ENCODE peak calls at places on chromosomes 1 and 21, in nine cellular contexts. E is AG04449, X is lung, Q is GM10248, D is fibroblast of lung, R is brain microvascular endothelial cell, K is progenitor cell of endocrine pancreas, I is neural progenitor cell, M is BE2C. P is an unnamed sample.

GRCh38 chr1:116521186-116521585 is 49.6 kb downstream of the CD58 start:
- DNase-seq in E (no peak), X (no peak), Q (no peak), D (peak; percentile 69), R (peak; percentile 22), K (no peak), I (no peak), M (no peak), P (no peak)

GRCh38 chr1:152906023-152906565 is 2.3 kb upstream of the IVL start:
- DNase-seq in E (peak; percentile 70), X (no peak), Q (no peak), D (peak; percentile 74), R (no peak), K (no peak), I (no peak), M (no peak), P (peak; percentile 71)

GRCh38 chr1:228487336-228488106 is at the start of gene RNF187:
- DNase-seq in E (no peak), X (peak; percentile 93), Q (peak; percentile 92), D (no peak), R (no peak), K (peak; percentile 81), I (peak; percentile 67), M (no peak), P (peak; percentile 96)

GRCh38 chr1:22266162-22266561 is 123.3 kb upstream of the WNT4 start:
- DNase-seq in E (no peak), X (no peak), Q (no peak), D (no peak), R (no peak), K (no peak), I (no peak), M (no peak), P (no peak)

GRCh38 chr1:179025125-179025974 is at the start of gene FAM20B:
- DNase-seq in E (peak; percentile 26), X (peak; percentile 95), Q (peak; percentile 97), D (peak; percentile 93), R (peak; percentile 87), K (peak; percentile 92), I (peak; percentile 96), M (peak; percentile 98), P (peak; percentile 97)

GRCh38 chr1:206111528-206111927 is 5.7 kb downstream of the AVPR1B start:
- DNase-seq in E (no peak), X (no peak), Q (no peak), D (no peak), R (no peak), K (no peak), I (no peak), M (no peak), P (no peak)

GRCh38 chr1:172582889-172583288 is 49.9 kb downstream of the SUCO start:
- DNase-seq in E (no peak), X (no peak), Q (no peak), D (no peak), R (no peak), K (no peak), I (no peak), M (no peak), P (no peak)

GRCh38 chr21:28971171-28971570 is 21.5 kb downstream of the LTN1 start:
- DNase-seq in E (no peak), X (no peak), Q (no peak), D (peak; percentile 34), R (no peak), K (no peak), I (peak; percentile 84), M (no peak), P (no peak)

GRCh38 chr1:8862528-8862927 is 16.0 kb downstream of the ENO1 start:
- DNase-seq in E (no peak), X (no peak), Q (no peak), D (no peak), R (no peak), K (peak; percentile 44), I (peak; percentile 71), M (peak; percentile 57), P (peak; percentile 31)

GRCh38 chr1:175633801-175634200 is 109.6 kb downstream of the TNR start:
- DNase-seq in E (no peak), X (no peak), Q (no peak), D (no peak), R (no peak), K (no peak), I (no peak), M (no peak), P (no peak)

GRCh38 chr21:29511076-29511475 is 212.4 kb downstream of the BACH1 start:
- DNase-seq in E (no peak), X (no peak), Q (no peak), D (peak; percentile 73), R (no peak), K (no peak), I (no peak), M (no peak), P (no peak)

GRCh38 chr1:212651977-212652376 is 43.4 kb downstream of the ATF3 start:
- DNase-seq in E (no peak), X (no peak), Q (no peak), D (peak; percentile 23), R (no peak), K (no peak), I (no peak), M (no peak), P (no peak)

DNA sequence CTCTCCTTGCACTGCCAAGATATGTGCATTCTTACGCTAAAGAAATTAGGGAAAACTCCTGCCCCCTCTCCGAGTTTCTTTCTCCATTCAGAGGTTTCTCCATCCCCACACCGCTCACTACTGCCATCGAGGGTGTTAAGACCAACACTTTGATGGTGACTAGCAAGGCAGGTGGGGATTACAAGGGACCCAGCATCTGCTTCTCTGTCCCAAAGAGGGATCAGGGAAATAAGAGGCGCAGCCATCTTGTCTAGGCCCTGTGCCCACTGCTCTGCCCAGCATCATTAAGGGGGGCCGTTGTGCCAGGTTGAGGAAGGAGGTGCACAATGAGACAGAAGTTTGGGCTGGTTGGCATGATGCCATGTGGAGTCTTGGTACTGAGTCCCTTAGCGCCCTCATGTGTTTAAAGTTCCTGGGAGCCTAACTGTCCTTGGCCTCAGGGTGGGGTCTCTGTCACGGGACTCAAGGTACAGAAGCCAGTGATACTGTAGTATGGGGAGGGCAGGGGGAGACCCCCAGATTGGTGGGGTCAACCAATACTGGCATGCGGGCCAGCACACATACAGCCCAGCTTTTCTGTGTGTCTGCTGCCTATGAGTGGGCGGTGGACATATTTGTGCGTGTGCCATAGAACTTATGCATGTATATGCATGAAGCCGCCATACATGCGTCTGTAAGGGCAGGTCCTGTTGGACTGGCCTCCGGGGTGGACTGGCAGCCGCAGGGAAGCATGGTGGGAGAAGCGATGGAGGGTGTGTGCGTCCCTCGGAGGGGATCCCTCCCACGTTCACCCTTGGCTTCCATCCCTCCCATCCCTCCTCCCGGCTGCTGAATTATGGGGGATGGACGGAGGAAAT is 5.5 kb downstream of the EFNA3 start:
- DNase-seq in E (no peak), X (no peak), Q (no peak), D (no peak), R (peak; percentile 18), K (no peak), I (no peak), M (no peak), P (peak; percentile 57)
- TF ChIP-seq CTCF in E (peak; percentile 19), X (no peak), Q (peak; percentile 41), D (peak; percentile 25), R (peak; percentile 40), K (no peak), I (no peak), M (no peak), P (no peak)

GRCh38 chr1:92929461-92929860 is 31.8 kb downstream of the DIPK1A start:
- DNase-seq in E (no peak), X (no peak), Q (peak; percentile 18), D (no peak), R (no peak), K (no peak), I (no peak), M (no peak), P (no peak)

GRCh38 chr1:92936865-92937264 is 24.4 kb downstream of the DIPK1A start:
- DNase-seq in E (no peak), X (no peak), Q (no peak), D (no peak), R (no peak), K (no peak), I (no peak), M (no peak), P (no peak)

GRCh38 chr1:92934395-92935378 is 26.6 kb downstream of the DIPK1A start:
- DNase-seq in E (peak; percentile 85), X (peak; percentile 30), Q (no peak), D (peak; percentile 98), R (peak; percentile 68), K (no peak), I (no peak), M (peak; percentile 79), P (no peak)

GRCh38 chr1:92931691-92932090 is 29.6 kb downstream of the DIPK1A start:
- DNase-seq in E (no peak), X (no peak), Q (no peak), D (no peak), R (no peak), K (no peak), I (no peak), M (no peak), P (no peak)

GRCh38 chr1:92933459-92933858 is 27.8 kb downstream of the DIPK1A start:
- DNase-seq in E (no peak), X (no peak), Q (no peak), D (peak; percentile 64), R (no peak), K (no peak), I (no peak), M (no peak), P (no peak)
- TF ChIP-seq CTCF in E (no peak), X (no peak), Q (no peak), D (no peak), R (no peak), K (no peak), I (no peak), M (no peak), P (no peak)

GRCh38 chr1:70866522-70867256 is 180.9 kb downstream of the PTGER3 start:
- DNase-seq in E (no peak), X (no peak), Q (no peak), D (no peak), R (no peak), K (no peak), I (peak; percentile 1), M (peak; percentile 14), P (no peak)
- TF ChIP-seq CTCF in E (no peak), X (no peak), Q (no peak), D (no peak), R (no peak), K (no peak), I (no peak), M (peak; percentile 45), P (no peak)

GRCh38 chr1:29396438-29397255 is 160.3 kb downstream of the PTPRU start:
- DNase-seq in E (no peak), X (no peak), Q (no peak), D (peak; percentile 16), R (peak; percentile 2), K (no peak), I (no peak), M (no peak), P (no peak)
- TF ChIP-seq CTCF in E (peak; percentile 31), X (no peak), Q (no peak), D (peak; percentile 29), R (peak; percentile 65), K (peak; percentile 33), I (peak; percentile 40), M (peak; percentile 29), P (no peak)